ENCODE peak calls at places on chromosomes 3 and 15, in four cellular contexts. K, V, J and D are unnamed samples. For H3K4me1, the result is how much of the 10 kb centered on the place peaks cover.

GRCh38 chr15:58967479-58967878 is 20.0 kb upstream of the RNF111 start:
- DNase-seq in J (no peak), V (no peak), K (no peak), D (no peak)

GRCh38 chr15:60326824-60327654 is 70.7 kb downstream of the ANXA2 start:
- DNase-seq in K (peak), V (no peak), J (peak), D (peak)

GRCh38 chr15:93515256-93516044 is 426.4 kb upstream of the RGMA start:
- DNase-seq in V (no peak), K (no peak), J (no peak), D (no peak)

GRCh38 chr3:10548997-10549396 is 43.6 kb upstream of the ATP2B2 start:
- DNase-seq in V (no peak), J (no peak), K (no peak), D (no peak)

GRCh38 chr15:80090879-80091503 is 31.5 kb downstream of the ZFAND6 start:
- DNase-seq in K (no peak), J (no peak), V (no peak), D (peak)

GRCh38 chr3:126081618-126082333 is 2.1 kb downstream of the SLC41A3 start:
- DNase-seq in V (no peak), K (no peak), J (no peak), D (no peak)

GRCh38 chr15:44188810-44189209 is 6.3 kb downstream of the FRMD5 start:
- DNase-seq in J (no peak), V (no peak), K (no peak), D (no peak)

GRCh38 chr3:183131735-183132134 is 30.8 kb downstream of the LAMP3 start:
- DNase-seq in K (no peak), J (no peak), V (no peak), D (no peak)

GRCh38 chr3:183518446-183519185 is 36.9 kb downstream of the KLHL6 start:
- DNase-seq in J (no peak), K (peak), V (no peak), D (no peak)

GRCh38 chr15:41932939-41933725 is 39.2 kb downstream of the EHD4 start:
- DNase-seq in J (no peak), V (no peak), K (no peak), D (no peak)

GRCh38 chr15:29873264-29873663 is 51.0 kb upstream of the TJP1 start:
- DNase-seq in K (no peak), J (no peak), V (no peak), D (no peak)

GRCh38 chr3:62926494-62926893 is 51.3 kb upstream of the CADPS start:
- DNase-seq in K (peak), J (no peak), V (no peak), D (no peak)

GRCh38 chr3:36482880-36483279 is 102.6 kb downstream of the STAC start:
- DNase-seq in V (no peak), K (no peak), J (no peak), D (no peak)

GRCh38 chr3:113906568-113907140 is 41.2 kb upstream of the ZDHHC23 start:
- DNase-seq in V (no peak), J (no peak), K (no peak), D (no peak)

GRCh38 chr15:77421370-77421700 is 647 bp downstream of the HMG20A start:
- DNase-seq in V (peak), J (no peak), K (peak), D (no peak)

GRCh38 chr3:62873672-62874397 is 1.4 kb downstream of the CADPS start:
- DNase-seq in J (no peak), V (peak), K (peak), D (no peak)

GRCh38 chr3:162602619-162603018 is 1106.0 kb downstream of the OTOL1 start:
- DNase-seq in V (no peak), K (no peak), J (no peak), D (no peak)

GRCh38 chr3:146280859-146281258 is 30.0 kb upstream of the PLSCR4 start:
- DNase-seq in K (no peak), V (no peak), J (no peak), D (no peak)

GRCh38 chr3:129330413-129330812 is 51.7 kb downstream of the HMCES start:
- DNase-seq in J (no peak), V (no peak), K (no peak), D (no peak)

GRCh38 chr3:129329858-129330257 is 51.2 kb downstream of the HMCES start:
- DNase-seq in K (no peak), J (no peak), V (no peak), D (no peak)

GRCh38 chr3:129336093-129336706 is 57.5 kb downstream of the HMCES start:
- DNase-seq in K (no peak), V (no peak), J (no peak), D (no peak)

DNA sequence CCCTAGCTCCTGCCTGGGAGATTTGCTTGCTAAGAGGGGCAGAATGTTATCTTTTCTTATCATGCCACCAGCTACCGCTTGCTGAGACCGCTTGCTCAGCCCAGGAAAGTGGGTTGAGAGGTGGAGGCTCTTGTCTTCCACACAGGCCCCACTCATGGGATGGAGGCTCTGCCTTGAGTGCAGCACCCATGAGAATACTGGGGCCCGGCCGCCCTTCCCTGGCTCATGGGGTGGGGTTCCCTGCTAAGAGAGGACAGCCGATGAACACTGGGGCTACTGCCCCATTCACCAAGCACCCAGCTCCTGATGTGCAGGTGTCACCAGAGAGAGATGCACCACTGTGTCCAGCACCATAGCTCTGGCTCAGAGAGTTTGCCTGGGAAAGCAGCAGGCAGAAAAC is 55.2 kb downstream of the HMCES start:
- DNase-seq in K (no peak), V (no peak), J (no peak), D (no peak)
- H3K4me1 ChIP-seq in K (under half), V (under half), J (under half), D (under half)

GRCh38 chr3:11593318-11594034 is 50.2 kb downstream of the VGLL4 start:
- DNase-seq in J (no peak), K (peak), V (no peak), D (no peak)

GRCh38 chr3:11592460-11593298 is 51.0 kb downstream of the VGLL4 start:
- DNase-seq in J (no peak), V (no peak), K (no peak), D (no peak)

GRCh38 chr3:11591006-11591360 is 52.7 kb downstream of the VGLL4 start:
- DNase-seq in J (no peak), K (no peak), V (no peak), D (no peak)

GRCh38 chr3:11589706-11590105 is 54.0 kb downstream of the VGLL4 start:
- DNase-seq in V (no peak), K (no peak), J (no peak), D (no peak)

DNA sequence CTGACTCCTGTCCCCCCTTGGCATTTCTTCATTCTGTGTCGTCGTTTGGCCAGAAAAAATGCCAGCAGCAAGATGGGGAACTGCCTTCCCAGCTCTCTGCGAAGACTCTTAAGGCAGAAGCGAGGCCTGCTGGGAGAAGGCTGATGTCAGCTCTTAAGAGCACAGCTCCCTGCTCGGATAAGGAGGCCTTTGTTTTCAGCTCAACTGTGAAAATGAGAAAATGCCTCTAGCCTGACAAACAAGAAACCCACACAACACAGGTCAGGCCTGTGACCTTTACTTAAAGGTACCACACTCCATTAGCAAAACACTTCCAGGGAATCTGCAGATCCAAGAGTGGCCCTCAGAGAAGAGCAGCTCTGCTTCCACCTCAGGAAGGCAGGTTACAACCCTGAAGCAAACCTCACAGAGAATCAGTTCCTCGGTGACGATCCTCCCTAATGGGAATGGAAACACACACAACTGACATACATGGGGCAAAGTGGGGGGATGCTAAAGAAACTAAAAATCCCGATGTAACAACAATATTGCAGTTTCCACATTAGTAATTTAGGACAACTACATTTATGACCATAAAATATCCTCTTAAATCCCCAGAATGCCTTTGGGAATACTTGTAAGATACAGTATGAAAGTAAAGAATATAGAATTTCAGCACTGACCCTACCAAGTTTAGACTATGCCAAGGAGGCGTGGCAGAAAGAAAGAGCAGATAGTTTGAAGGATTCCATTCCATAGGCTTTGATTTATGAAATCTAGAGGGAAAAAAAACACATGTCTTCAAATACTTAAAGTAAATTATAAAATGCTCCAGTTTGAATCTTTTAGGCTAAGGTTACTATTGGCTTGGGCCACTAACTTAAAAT is 52.1 kb downstream of the VGLL4 start:
- DNase-seq in K (peak), V (peak), J (no peak), D (no peak)
- H3K4me1 ChIP-seq in K (half or more), V (under half), J (under half), D (under half)

DNA sequence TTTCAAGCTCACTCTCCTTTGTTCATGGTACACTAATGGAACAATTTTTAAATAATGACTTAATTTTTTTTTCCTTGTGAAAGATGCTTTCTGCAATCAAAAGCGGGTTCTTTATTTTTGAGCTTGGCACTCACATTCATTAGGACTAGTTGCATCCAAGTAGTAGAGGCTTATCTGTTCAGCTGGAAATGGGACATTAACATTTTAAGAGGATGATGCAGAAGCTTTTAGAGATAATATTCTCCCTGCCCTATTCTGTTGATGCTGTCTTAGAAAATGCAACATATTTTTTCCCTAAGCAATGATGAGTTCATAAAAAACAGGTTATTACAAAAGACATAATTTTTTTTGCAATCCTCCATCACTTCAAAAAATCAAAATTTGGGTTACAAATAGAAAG is 900.6 kb downstream of the NTRK3 start:
- DNase-seq in K (no peak), V (no peak), J (no peak), D (no peak)
- H3K4me1 ChIP-seq in K (under half), V (under half), J (under half), D (under half)

GRCh38 chr3:50419595-50419994 is 60.3 kb upstream of the TMEM115 start:
- DNase-seq in J (no peak), V (no peak), K (no peak), D (no peak)
- H3K4me1 ChIP-seq in J (under half), V (under half), K (under half), D (under half)

GRCh38 chr3:50318615-50319014 is 3.9 kb downstream of the HYAL2 start:
- DNase-seq in J (no peak), V (no peak), K (no peak), D (no peak)

GRCh38 chr3:50319872-50320625 is 2.5 kb downstream of the HYAL2 start:
- DNase-seq in V (no peak), J (no peak), K (no peak), D (no peak)

GRCh38 chr3:50318163-50318562 is 4.4 kb downstream of the HYAL2 start:
- DNase-seq in J (no peak), V (no peak), K (no peak), D (no peak)

GRCh38 chr3:50320853-50321145 is 1.7 kb downstream of the HYAL2 start:
- DNase-seq in V (no peak), J (no peak), K (no peak), D (no peak)

GRCh38 chr3:50319181-50319871 is 3.2 kb downstream of the HYAL2 start:
- DNase-seq in J (no peak), K (no peak), V (no peak), D (no peak)
- H3K4me1 ChIP-seq in J (under half), K (under half), V (under half), D (under half)

DNA sequence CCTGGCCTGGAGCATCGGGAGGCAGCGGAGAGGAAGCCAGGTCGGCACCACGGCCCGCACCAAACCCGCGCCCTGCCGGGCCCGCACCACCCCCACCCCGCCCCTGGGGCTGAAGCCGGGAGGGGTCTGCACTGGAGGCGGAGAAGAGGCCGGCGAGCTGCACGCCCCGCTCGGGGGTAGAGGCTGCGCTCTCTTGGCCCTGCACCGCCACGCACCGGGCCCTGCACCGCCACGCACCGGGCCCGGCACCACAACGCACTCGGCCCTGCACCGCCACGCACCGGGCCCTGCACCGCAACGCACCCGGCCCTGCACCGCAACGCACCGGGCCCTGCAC is 41.4 kb downstream of the MUC20 start:
- DNase-seq in K (no peak), J (no peak), V (no peak), D (no peak)
- H3K4me1 ChIP-seq in K (under half), J (under half), V (under half), D (under half)

GRCh38 chr3:24142127-24142526 is 197.0 kb downstream of the NR1D2 start:
- DNase-seq in J (no peak), K (no peak), V (no peak), D (no peak)
- H3K4me1 ChIP-seq in J (under half), K (under half), V (under half), D (under half)

GRCh38 chr3:150150633-150151032 is 179.9 kb upstream of the PFN2 start:
- DNase-seq in J (no peak), V (no peak), K (no peak), D (no peak)
- H3K4me1 ChIP-seq in J (under half), V (under half), K (under half), D (under half)

GRCh38 chr3:5140230-5140621 is 18.1 kb downstream of the ARL8B start:
- DNase-seq in V (no peak), K (no peak), J (no peak), D (no peak)
- H3K4me1 ChIP-seq in V (under half), K (under half), J (under half), D (under half)

GRCh38 chr15:101051291-101052030 is 132.3 kb downstream of the LRRK1 start:
- DNase-seq in V (no peak), K (no peak), J (no peak), D (no peak)

GRCh38 chr15:101053261-101053660 is 134.1 kb downstream of the LRRK1 start:
- DNase-seq in J (no peak), K (no peak), V (no peak), D (no peak)

GRCh38 chr15:101050647-101051290 is 131.6 kb downstream of the LRRK1 start:
- DNase-seq in K (no peak), J (no peak), V (no peak), D (no peak)

GRCh38 chr15:101052681-101053121 is 133.5 kb downstream of the LRRK1 start:
- DNase-seq in V (no peak), J (no peak), K (no peak), D (no peak)

GRCh38 chr15:101052031-101052620 is 133.0 kb downstream of the LRRK1 start:
- DNase-seq in V (no peak), J (no peak), K (no peak), D (no peak)
- H3K4me1 ChIP-seq in V (under half), J (under half), K (under half), D (under half)